ENCODE peak calls at places on chromosome 13, in four cellular contexts. E is psoas muscle, U is sigmoid colon, M is WTC11. V is an unnamed sample.

GRCh38 chr13:32314968-32315254 is 252 bp downstream of the ZAR1L start:
- DNase-seq in E (no peak), U (no peak), M (no peak), V (peak)

GRCh38 chr13:99687728-99688397 is 186.6 kb downstream of the TM9SF2 start:
- DNase-seq in E (no peak), U (no peak), M (peak), V (peak)

GRCh38 chr13:98921015-98921414 is 56.8 kb downstream of the DOCK9 start:
- DNase-seq in E (no peak), U (no peak), M (no peak), V (no peak)

GRCh38 chr13:104014803-104015645 is 948.8 kb upstream of the SLC10A2 start:
- DNase-seq in E (no peak), U (no peak), M (no peak), V (peak)

GRCh38 chr13:76758257-76758656 is 127.9 kb downstream of the KCTD12 start:
- DNase-seq in E (no peak), U (no peak), M (no peak), V (no peak)

GRCh38 chr13:88932950-88933349 is 1261.8 kb downstream of the SLITRK5 start:
- DNase-seq in E (no peak), U (no peak), M (no peak), V (no peak)

GRCh38 chr13:111966969-111967368 is 100.0 kb upstream of the SOX1 start:
- DNase-seq in E (no peak), U (peak), M (no peak), V (no peak)

GRCh38 chr13:33509642-33510229 is 224.2 kb upstream of the STARD13 start:
- DNase-seq in E (no peak), U (peak), M (no peak), V (peak)

GRCh38 chr13:74868044-74868443 is 613.9 kb downstream of the TBC1D4 start:
- DNase-seq in E (no peak), U (no peak), M (no peak), V (peak)

GRCh38 chr13:93158565-93158964 is 68.0 kb upstream of the GPC6 start:
- DNase-seq in E (no peak), U (no peak), M (no peak), V (no peak)

GRCh38 chr13:29589234-29589633 is 6.3 kb downstream of the SLC7A1 start:
- DNase-seq in E (no peak), U (no peak), M (no peak), V (peak)

GRCh38 chr13:52760078-52760477 is 20.5 kb upstream of the CNMD start:
- DNase-seq in E (no peak), U (no peak), M (no peak), V (no peak)

GRCh38 chr13:99722931-99723330 is 221.7 kb downstream of the TM9SF2 start:
- DNase-seq in E (no peak), U (no peak), M (no peak), V (no peak)

GRCh38 chr13:110634558-110634957 is 19.2 kb downstream of the NAXD start:
- DNase-seq in E (no peak), U (no peak), M (no peak), V (peak)